ENCODE peak calls at places on chromosomes 12 and 14, in four cellular contexts. Z is astrocyte of the cerebellum; W is lower leg skin; Q is CD8-positive, alpha-beta memory T cell. I is an unnamed sample.

GRCh38 chr14:93023039-93023438 is 92.7 kb downstream of the ITPK1 start:
- DNase-seq in Z (no peak), W (no peak), Q (no peak), I (no peak)

GRCh38 chr14:64109821-64110554 is 184.2 kb downstream of the ESR2 start:
- DNase-seq in Z (no peak), W (no peak), Q (no peak), I (peak)

GRCh38 chr12:70590549-70591226 is 46.5 kb downstream of the PTPRB start:
- DNase-seq in Z (no peak), W (no peak), Q (no peak), I (no peak)

GRCh38 chr12:64968989-64969819 is 144.8 kb downstream of the TBC1D30 start:
- DNase-seq in Z (peak), W (no peak), Q (no peak), I (no peak)

GRCh38 chr12:12563529-12563928 is 866 bp upstream of the DUSP16 start:
- DNase-seq in Z (no peak), W (no peak), Q (peak), I (peak)

GRCh38 chr12:109582636-109583035 is 9.0 kb downstream of the MVK start:
- DNase-seq in Z (no peak), W (no peak), Q (no peak), I (no peak)

GRCh38 chr14:99644723-99645544 is at the start of gene HHIPL1:
- DNase-seq in Z (no peak), W (no peak), Q (no peak), I (peak)

GRCh38 chr14:37145395-37145794 is 27.0 kb downstream of the SLC25A21 start:
- DNase-seq in Z (no peak), W (no peak), Q (no peak), I (peak)

GRCh38 chr14:102525213-102526143 is 15.9 kb upstream of the ANKRD9 start:
- DNase-seq in Z (peak), W (no peak), Q (peak), I (peak)

DNA sequence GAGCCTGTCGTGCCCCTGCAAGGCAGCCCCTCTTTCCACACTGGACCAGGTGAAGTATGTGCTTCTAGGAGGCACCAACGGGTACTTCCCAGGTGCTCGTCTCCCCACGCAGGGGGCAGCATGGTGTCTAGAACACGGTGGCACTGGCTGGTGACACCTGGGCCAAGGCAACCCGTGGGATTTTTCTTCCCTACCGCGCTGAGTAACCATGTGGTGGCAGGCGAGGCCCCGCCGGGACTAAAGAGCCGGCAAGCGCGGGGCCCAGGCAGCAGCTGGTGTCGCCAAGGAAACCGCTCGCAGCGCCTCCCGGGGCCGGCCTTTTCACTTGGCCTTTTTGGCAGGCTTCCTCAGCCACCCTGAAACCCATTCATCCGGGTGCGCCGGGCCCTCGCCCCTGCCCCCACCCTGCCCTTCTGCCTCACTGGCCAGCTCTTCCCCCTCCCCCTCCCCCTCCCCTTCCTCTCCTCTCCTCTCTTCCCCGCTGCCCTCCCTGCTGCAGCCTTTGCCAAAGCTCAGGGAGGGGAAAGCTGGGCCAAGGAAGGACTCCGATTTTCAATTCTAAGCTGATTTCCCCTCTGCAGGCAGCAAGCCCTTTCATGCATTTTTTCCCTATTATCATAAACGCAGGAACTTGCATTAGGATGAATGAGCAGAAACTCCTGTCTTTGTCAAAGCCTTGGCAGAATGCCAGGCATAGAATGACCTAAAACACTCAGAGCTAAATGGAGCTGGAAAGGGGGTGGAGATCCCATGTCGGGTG is 81.2 kb downstream of the IRF2BPL start:
- DNase-seq in Z (peak), W (peak), Q (peak), I (peak)
- H3K4me3 ChIP-seq in Z (no peak), W (no peak), Q (no peak), I (no peak)

DNA sequence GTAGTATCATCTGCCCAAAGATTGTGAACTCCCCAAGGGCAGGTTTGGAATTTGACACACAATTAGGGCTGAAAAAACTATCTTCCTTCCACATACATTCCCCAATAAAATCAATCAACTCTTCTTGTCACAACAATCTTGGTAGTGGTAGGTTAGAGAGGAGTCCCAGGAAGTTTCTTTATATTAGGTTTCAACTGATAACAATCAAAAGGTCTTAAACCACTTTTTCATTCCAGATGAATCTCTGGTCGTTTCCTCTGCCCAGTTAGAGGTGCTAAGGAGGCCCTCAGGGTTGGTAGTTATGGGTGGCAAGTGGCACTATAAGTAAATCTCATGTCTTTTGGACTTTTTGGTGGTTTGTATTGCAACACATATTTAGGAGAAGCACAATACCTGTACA is 1.7 kb upstream of the SLC38A2 start:
- DNase-seq in Z (no peak), W (no peak), Q (no peak), I (no peak)
- H3K4me3 ChIP-seq in Z (no peak), W (no peak), Q (peak), I (no peak)

GRCh38 chr12:45050331-45050750 is 558 bp downstream of the DBX2 start:
- DNase-seq in Z (no peak), W (no peak), Q (no peak), I (no peak)

GRCh38 chr12:45050751-45051489 is at the start of gene DBX2:
- DNase-seq in Z (no peak), W (no peak), Q (no peak), I (no peak)

GRCh38 chr12:45051490-45052105 is 699 bp upstream of the DBX2 start:
- DNase-seq in Z (peak), W (no peak), Q (no peak), I (no peak)

DNA sequence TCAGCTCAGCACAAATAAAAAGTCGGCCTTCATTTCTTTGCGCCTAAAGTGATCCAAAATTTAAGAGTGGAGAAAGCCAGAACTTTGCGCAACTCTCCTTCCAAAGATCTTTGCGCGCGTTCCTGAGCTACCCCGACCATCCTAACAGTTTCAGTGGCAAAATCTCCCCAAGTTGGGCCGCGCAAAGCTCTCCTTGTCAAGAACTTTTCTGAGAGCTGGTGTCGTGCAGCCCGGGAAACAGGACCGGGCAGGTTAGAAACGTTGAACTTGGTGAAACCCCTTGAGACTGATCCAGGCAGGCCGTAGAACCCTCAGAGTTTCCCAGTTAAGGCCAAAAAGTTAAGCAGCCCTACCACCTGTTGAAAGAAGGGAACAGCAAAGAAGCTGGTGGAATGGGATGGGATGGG is 984 bp downstream of the DBX2 start:
- DNase-seq in Z (no peak), W (no peak), Q (no peak), I (no peak)
- H3K4me3 ChIP-seq in Z (no peak), W (no peak), Q (no peak), I (no peak)

DNA sequence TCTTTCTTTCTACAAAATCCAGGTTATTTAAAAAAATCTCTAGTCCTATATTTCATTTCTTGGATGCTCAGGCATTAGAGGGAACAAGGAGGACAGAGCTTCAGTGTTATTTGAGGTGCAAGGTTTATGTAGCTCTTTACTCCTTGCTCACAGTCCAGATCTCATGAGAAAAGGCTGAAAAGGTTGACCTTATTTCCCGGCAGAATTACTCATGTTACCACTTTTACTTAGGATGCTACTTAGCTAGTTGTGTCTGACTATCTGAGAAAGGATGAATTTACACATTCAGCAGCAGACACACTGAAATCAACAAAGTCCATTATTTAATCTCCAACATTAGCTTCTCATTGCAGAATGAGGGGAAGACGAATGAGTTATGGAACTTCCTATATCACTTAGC is 47.4 kb upstream of the EGLN3 start:
- DNase-seq in Z (no peak), W (no peak), Q (no peak), I (no peak)
- H3K4me3 ChIP-seq in Z (no peak), W (no peak), Q (no peak), I (no peak)

GRCh38 chr12:122889658-122890561 is 6.0 kb downstream of the VPS37B start:
- DNase-seq in Z (no peak), W (no peak), Q (no peak), I (no peak)

GRCh38 chr12:122888232-122888752 is 7.6 kb downstream of the VPS37B start:
- DNase-seq in Z (peak), W (peak), Q (peak), I (peak)

GRCh38 chr12:122886851-122887816 is 8.8 kb downstream of the VPS37B start:
- DNase-seq in Z (peak), W (no peak), Q (no peak), I (peak)

GRCh38 chr12:122886161-122886560 is 9.8 kb downstream of the VPS37B start:
- DNase-seq in Z (no peak), W (no peak), Q (no peak), I (no peak)

GRCh38 chr12:122887817-122888212 is 8.1 kb downstream of the VPS37B start:
- DNase-seq in Z (no peak), W (no peak), Q (no peak), I (no peak)
- H3K4me3 ChIP-seq in Z (no peak), W (no peak), Q (peak), I (no peak)

GRCh38 chr12:97778111-97778510 is 315.5 kb downstream of the RMST start:
- DNase-seq in Z (no peak), W (no peak), Q (no peak), I (no peak)
- H3K4me3 ChIP-seq in Z (no peak), W (no peak), Q (no peak), I (no peak)

DNA sequence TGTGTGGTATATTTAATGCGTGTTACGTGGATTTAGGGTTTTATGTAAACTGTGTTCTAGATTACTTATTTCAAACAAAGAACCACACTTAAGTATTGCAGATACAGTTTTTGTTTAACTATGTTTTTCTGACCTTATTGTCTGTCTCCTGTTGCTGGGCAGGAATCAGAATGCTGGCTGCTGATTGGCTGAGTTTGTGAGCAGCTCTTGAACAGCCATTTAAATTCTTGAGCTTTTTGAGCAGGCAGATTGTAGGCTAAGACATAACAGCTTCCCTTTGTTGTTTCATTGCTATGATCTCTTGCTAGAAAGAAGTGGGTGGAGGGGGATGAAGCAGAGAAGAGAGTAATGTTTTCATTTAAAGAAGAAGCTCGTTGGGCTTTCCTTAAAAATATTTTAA is 52.2 kb downstream of the ATF7IP start:
- DNase-seq in Z (peak), W (peak), Q (peak), I (peak)
- H3K4me3 ChIP-seq in Z (no peak), W (no peak), Q (no peak), I (no peak)